ENCODE peak calls at places on chromosomes 4 and X, in nine cellular contexts. X, T, P, U, G, R, L, K and Q are unnamed samples.

GRCh38 chrX:40960041-40960440 is 125.2 kb upstream of the USP9X start:
- DNase-seq in U (no peak), G (no peak), T (peak), L (no peak), P (no peak), K (no peak), R (no peak), X (no peak), Q (no peak)

GRCh38 chrX:68045008-68045577 is 388.2 kb downstream of the OPHN1 start:
- DNase-seq in L (no peak), X (no peak), T (no peak), G (no peak), R (no peak), U (peak), P (no peak), K (no peak), Q (no peak)

GRCh38 chr4:1200425-1201035 is 28.1 kb upstream of the SPON2 start:
- DNase-seq in R (no peak), U (no peak), T (peak), K (peak), X (peak), L (peak), P (no peak), G (peak), Q (no peak)

GRCh38 chr4:175127314-175127713 is 209.2 kb downstream of the ADAM29 start:
- DNase-seq in K (no peak), R (no peak), P (no peak), L (no peak), G (no peak), U (no peak), X (peak), T (peak), Q (peak)

GRCh38 chr4:180828455-180829018 is 1414.7 kb upstream of the TENM3 start:
- DNase-seq in L (peak), K (peak), P (peak), G (no peak), X (peak), R (peak), U (no peak), T (peak), Q (peak)

GRCh38 chr4:110201502-110201901 is 3.1 kb upstream of the ELOVL6 start:
- DNase-seq in G (no peak), P (no peak), R (no peak), K (no peak), T (no peak), U (no peak), X (no peak), L (no peak), Q (no peak)

GRCh38 chr4:78432896-78433295 is 118.7 kb upstream of the ANXA3 start:
- DNase-seq in U (no peak), K (no peak), X (peak), G (no peak), P (no peak), T (no peak), L (peak), R (peak), Q (no peak)

GRCh38 chr4:88109123-88109864 is 49.1 kb downstream of the ABCG2 start:
- DNase-seq in X (no peak), T (no peak), P (no peak), U (no peak), G (no peak), L (no peak), R (peak), K (no peak), Q (peak)

GRCh38 chr4:20432098-20432497 is 180.4 kb downstream of the SLIT2 start:
- DNase-seq in T (no peak), X (peak), R (no peak), U (no peak), G (no peak), L (no peak), K (no peak), P (no peak), Q (no peak)

GRCh38 chr4:94802091-94802490 is 44.3 kb downstream of the BMPR1B start:
- DNase-seq in U (peak), P (no peak), X (no peak), G (peak), T (no peak), L (no peak), R (no peak), K (no peak), Q (no peak)

GRCh38 chr4:11743961-11744360 is 315.3 kb upstream of the HS3ST1 start:
- DNase-seq in P (no peak), T (no peak), X (no peak), G (no peak), R (no peak), U (no peak), K (no peak), L (no peak), Q (no peak)

GRCh38 chrX:10564484-10564883 is 55.9 kb downstream of the MID1 start:
- DNase-seq in R (no peak), U (no peak), L (no peak), X (no peak), P (no peak), K (no peak), T (no peak), G (no peak), Q (no peak)

GRCh38 chr4:2742081-2742822 is 13.9 kb downstream of the TNIP2 start:
- DNase-seq in T (no peak), R (no peak), X (no peak), K (no peak), P (no peak), U (no peak), G (no peak), L (no peak), Q (no peak)

GRCh38 chr4:5791654-5792053 is 80.7 kb downstream of the EVC start:
- DNase-seq in L (no peak), T (no peak), G (no peak), P (no peak), K (no peak), X (no peak), R (no peak), U (no peak), Q (no peak)

GRCh38 chrX:37796805-37797204 is 16.9 kb downstream of the CYBB start:
- DNase-seq in P (no peak), U (no peak), K (peak), G (peak), R (no peak), L (no peak), T (no peak), X (no peak), Q (no peak)

GRCh38 chr4:33837043-33837442 is 2407.3 kb downstream of the ARAP2 start:
- DNase-seq in L (peak), K (no peak), U (no peak), G (no peak), P (no peak), X (peak), T (peak), R (no peak), Q (no peak)

GRCh38 chr4:73828945-73829344 is 7.5 kb upstream of the CXCL6 start:
- DNase-seq in L (no peak), X (peak), G (no peak), P (no peak), U (no peak), T (peak), K (no peak), R (no peak), Q (no peak)